ENCODE peak calls at places on chromosomes 2 and 18, in ten cellular contexts. E is lower leg skin; C is renal cortical epithelial cell; H is coronary artery; O is stimulated activated CD4-positive, alpha-beta T cell treated with anti-CD3 and anti-CD28 coated beads, Interleukin-15, amount 100 ng/mL, for 24 hours; R is NT2/D1; T is sigmoid colon; N is HTR-8/SVneo; G is NCI-H1092; L is activated naive CD4-positive, alpha-beta T cell treated with anti-CD3 and anti-CD28 coated beads, Interleukin-2, amount 10 ng/mL, durations not matched to agents 7 days and 5 days. B is an unnamed sample.
A peak's percentile ranks its signal among the peaks of the same experiment; 100 is the strongest.

GRCh38 chr18:79970419-79971133 is 6.1 kb downstream of the HSBP1L1 start:
- DNase-seq in T (no peak), H (no peak), E (no peak), C (no peak), L (no peak), N (no peak), O (no peak), G (no peak), R (no peak), B (no peak)

GRCh38 chr2:42723465-42723864 is 40.5 kb downstream of the OXER1 start:
- DNase-seq in L (no peak), O (no peak), T (no peak), H (no peak), N (no peak), C (no peak), R (no peak), E (no peak), G (no peak), B (no peak)

GRCh38 chr2:28633204-28633603 is 118.4 kb upstream of the PPP1CB start:
- DNase-seq in H (no peak), N (no peak), L (no peak), O (no peak), G (no peak), T (no peak), R (no peak), C (no peak), E (no peak), B (no peak)

GRCh38 chr2:218293715-218294429 is 1.6 kb upstream of the TMBIM1 start:
- DNase-seq in N (no peak), E (no peak), O (no peak), T (no peak), R (no peak), H (no peak), G (no peak), L (no peak), C (no peak), B (no peak)

GRCh38 chr2:216535454-216535995 is 36.9 kb downstream of the RPL37A start:
- DNase-seq in R (no peak), C (peak; percentile 91), O (no peak), L (no peak), E (peak; percentile 44), H (peak; percentile 90), N (peak; percentile 74), T (peak; percentile 82), G (no peak), B (peak; percentile 96)

GRCh38 chr2:105183555-105184323 is 57.8 kb upstream of the GPR45 start:
- DNase-seq in E (no peak), T (no peak), R (no peak), L (no peak), H (no peak), G (no peak), C (no peak), N (no peak), O (no peak), B (no peak)

GRCh38 chr2:219571311-219572236 is at the start of gene OBSL1:
- DNase-seq in N (peak; percentile 81), H (peak; percentile 87), T (peak; percentile 83), R (peak; percentile 88), G (peak; percentile 67), O (peak; percentile 36), L (no peak), C (peak; percentile 58), E (no peak), B (peak; percentile 77)

GRCh38 chr18:61398961-61399632 is 65.9 kb downstream of the CDH20 start:
- DNase-seq in T (no peak), G (no peak), N (no peak), C (no peak), R (no peak), H (no peak), L (no peak), O (no peak), E (no peak), B (peak; percentile 74)

GRCh38 chr2:149686136-149686535 is 98.6 kb upstream of the MMADHC start:
- DNase-seq in R (no peak), C (no peak), E (no peak), N (no peak), O (no peak), L (no peak), G (no peak), H (no peak), T (no peak), B (no peak)

GRCh38 chr18:12946549-12947354 is 1.1 kb upstream of the SEH1L start:
- DNase-seq in G (no peak), H (peak; percentile 83), T (peak; percentile 78), C (peak; percentile 82), E (no peak), N (peak; percentile 48), R (peak; percentile 32), L (no peak), O (no peak), B (peak; percentile 98)

GRCh38 chr2:135151615-135152014 is 99.5 kb downstream of the RAB3GAP1 start:
- DNase-seq in N (no peak), R (no peak), G (no peak), H (no peak), O (no peak), L (no peak), C (no peak), T (no peak), E (no peak), B (no peak)

GRCh38 chr2:223247136-223247535 is 195.1 kb downstream of the KCNE4 start:
- DNase-seq in L (no peak), O (no peak), C (peak; percentile 44), R (peak; percentile 18), E (no peak), G (no peak), N (peak; percentile 29), H (no peak), T (no peak), B (peak; percentile 51)

GRCh38 chr2:3283206-3283605 is 94.4 kb downstream of the EIPR1 start:
- DNase-seq in T (no peak), G (no peak), H (no peak), L (no peak), C (no peak), E (no peak), N (no peak), R (no peak), O (no peak), B (no peak)